ENCODE peak calls at places on chromosomes 4 and X, in seven cellular contexts. F is osteocyte, U is left ventricle myocardium inferior, T is endothelial cell, M is spleen, Y is body of pancreas, K is astrocyte. N is an unnamed sample.

GRCh38 chr4:174435981-174436776 is 86.1 kb downstream of the HPGD start:
- DNase-seq in F (no peak), U (no peak), T (no peak), M (no peak), Y (no peak), K (no peak), N (no peak)

GRCh38 chr4:7381221-7381889 is 53.4 kb downstream of the PSAPL1 start:
- DNase-seq in F (no peak), U (peak), T (no peak), M (peak), Y (no peak), K (no peak), N (no peak)

GRCh38 chr4:158710814-158711213 is 12.4 kb downstream of the PPID start:
- DNase-seq in F (no peak), U (no peak), T (no peak), M (no peak), Y (no peak), K (peak), N (no peak)

GRCh38 chr4:42843694-42844093 is 48.8 kb upstream of the GRXCR1 start:
- DNase-seq in F (no peak), U (no peak), T (no peak), M (no peak), Y (no peak), K (no peak), N (no peak)

GRCh38 chrX:136762820-136763452 is 17.8 kb downstream of the ARHGEF6 start:
- DNase-seq in F (no peak), U (no peak), T (no peak), M (no peak), Y (no peak), K (no peak), N (no peak)

GRCh38 chrX:70525733-70526132 is 81.1 kb downstream of the DLG3 start:
- DNase-seq in F (no peak), U (no peak), T (no peak), M (no peak), Y (peak), K (no peak), N (peak)

GRCh38 chr4:110483516-110483915 is 7.6 kb downstream of the ENPEP start:
- DNase-seq in F (no peak), U (no peak), T (no peak), M (no peak), Y (no peak), K (peak), N (no peak)

GRCh38 chr4:167715176-167715575 is 377.2 kb upstream of the ANXA10 start:
- DNase-seq in F (no peak), U (no peak), T (no peak), M (no peak), Y (no peak), K (peak), N (no peak)

GRCh38 chrX:143635915-143636314 is at the start of gene SLITRK4:
- DNase-seq in F (no peak), U (no peak), T (peak), M (no peak), Y (peak), K (no peak), N (no peak)

GRCh38 chrX:48770296-48770695 is 8.7 kb downstream of the GLOD5 start:
- DNase-seq in F (no peak), U (no peak), T (no peak), M (no peak), Y (no peak), K (no peak), N (no peak)

GRCh38 chr4:1105662-1106061 is 7.7 kb downstream of the RNF212 start:
- DNase-seq in F (peak), U (no peak), T (no peak), M (no peak), Y (no peak), K (no peak), N (no peak)

GRCh38 chrX:926070-926469 is 286.4 kb downstream of the CRLF2 start:
- DNase-seq in F (peak), U (no peak), T (no peak), M (no peak), Y (no peak), K (no peak), N (no peak)

GRCh38 chr4:177484613-177485021 is 42.4 kb upstream of the AGA start:
- DNase-seq in F (no peak), U (no peak), T (no peak), M (no peak), Y (no peak), K (peak), N (peak)

GRCh38 chr4:80322716-80323115 is 12.8 kb upstream of the CFAP299 start:
- DNase-seq in F (no peak), U (no peak), T (no peak), M (no peak), Y (no peak), K (peak), N (peak)

GRCh38 chr4:37652747-37653527 is 33.2 kb downstream of the RELL1 start:
- DNase-seq in F (no peak), U (no peak), T (no peak), M (no peak), Y (no peak), K (no peak), N (no peak)

GRCh38 chr4:115332078-115332477 is 218.7 kb upstream of the NDST4 start:
- DNase-seq in F (no peak), U (no peak), T (no peak), M (no peak), Y (no peak), K (no peak), N (no peak)

GRCh38 chr4:6200922-6201362 is 593 bp upstream of the JAKMIP1 start:
- DNase-seq in F (no peak), U (no peak), T (no peak), M (no peak), Y (no peak), K (no peak), N (no peak)

GRCh38 chrX:128800138-128800537 is 723.2 kb downstream of the SMARCA1 start:
- DNase-seq in F (no peak), U (no peak), T (no peak), M (no peak), Y (no peak), K (no peak), N (no peak)

GRCh38 chr4:128574706-128575105 is 234.8 kb upstream of the JADE1 start:
- DNase-seq in F (no peak), U (peak), T (peak), M (peak), Y (peak), K (peak), N (peak)

GRCh38 chrX:52979568-52979967 is 21.2 kb upstream of the FAM156A start:
- DNase-seq in F (no peak), U (no peak), T (no peak), M (no peak), Y (peak), K (no peak), N (no peak)

GRCh38 chr4:94202769-94203168 is 4.9 kb upstream of the SMARCAD1 start:
- DNase-seq in F (no peak), U (no peak), T (no peak), M (no peak), Y (no peak), K (no peak), N (no peak)

GRCh38 chr4:130068072-130068471 is 972.1 kb downstream of the C4orf33 start:
- DNase-seq in F (no peak), U (no peak), T (no peak), M (no peak), Y (no peak), K (no peak), N (no peak)

GRCh38 chr4:83110222-83110945 is 4.1 kb downstream of the PLAC8 start:
- DNase-seq in F (peak), U (peak), T (peak), M (peak), Y (peak), K (peak), N (peak)

GRCh38 chrX:135625995-135626394 is 87.4 kb upstream of the CT45A1 start:
- DNase-seq in F (no peak), U (no peak), T (peak), M (no peak), Y (no peak), K (no peak), N (peak)

GRCh38 chr4:174334628-174335027 is 50.9 kb downstream of the CEP44 start:
- DNase-seq in F (no peak), U (no peak), T (no peak), M (no peak), Y (no peak), K (no peak), N (no peak)

GRCh38 chr4:82523179-82523578 is 38.6 kb downstream of the TMEM150C start:
- DNase-seq in F (no peak), U (no peak), T (no peak), M (no peak), Y (no peak), K (no peak), N (no peak)

GRCh38 chr4:3303840-3304715 is 11.3 kb downstream of the RGS12 start:
- DNase-seq in F (no peak), U (no peak), T (no peak), M (peak), Y (peak), K (no peak), N (no peak)

GRCh38 chr4:90181644-90182043 is 54.5 kb downstream of the CCSER1 start:
- DNase-seq in F (no peak), U (no peak), T (no peak), M (no peak), Y (no peak), K (no peak), N (no peak)

GRCh38 chr4:76449362-76449767 is 14.3 kb downstream of the SHROOM3 start:
- DNase-seq in F (no peak), U (no peak), T (no peak), M (no peak), Y (no peak), K (peak), N (no peak)

GRCh38 chr4:111283066-111283677 is 660.3 kb upstream of the PITX2 start:
- DNase-seq in F (peak), U (peak), T (peak), M (no peak), Y (peak), K (peak), N (peak)

GRCh38 chr4:113781439-113782040 is 20.0 kb upstream of the CAMK2D start:
- DNase-seq in F (no peak), U (no peak), T (no peak), M (no peak), Y (no peak), K (no peak), N (no peak)

GRCh38 chr4:52984469-52984868 is 122.4 kb downstream of the RASL11B start:
- DNase-seq in F (no peak), U (no peak), T (no peak), M (no peak), Y (no peak), K (peak), N (no peak)

GRCh38 chrX:100946521-100946920 is 17.8 kb upstream of the XKRX start:
- DNase-seq in F (no peak), U (no peak), T (no peak), M (no peak), Y (no peak), K (peak), N (no peak)

GRCh38 chrX:152817082-152817744 is 13.3 kb downstream of the CETN2 start:
- DNase-seq in F (no peak), U (no peak), T (peak), M (no peak), Y (peak), K (peak), N (peak)

GRCh38 chr4:78800965-78801364 is 24.8 kb downstream of the BMP2K start:
- DNase-seq in F (no peak), U (no peak), T (no peak), M (no peak), Y (no peak), K (no peak), N (no peak)

GRCh38 chr4:170242471-170242870 is 152.7 kb upstream of the AADAT start:
- DNase-seq in F (no peak), U (no peak), T (no peak), M (no peak), Y (no peak), K (peak), N (no peak)

GRCh38 chr4:180913750-180914149 is 1329.5 kb upstream of the TENM3 start:
- DNase-seq in F (no peak), U (no peak), T (no peak), M (no peak), Y (no peak), K (peak), N (no peak)

GRCh38 chr4:180909279-180909678 is 1333.9 kb upstream of the TENM3 start:
- DNase-seq in F (no peak), U (no peak), T (no peak), M (no peak), Y (no peak), K (no peak), N (no peak)
- TF ChIP-seq CTCF in F (no peak), U (no peak), T (peak), M (no peak), Y (no peak), K (peak), N (no peak)

DNA sequence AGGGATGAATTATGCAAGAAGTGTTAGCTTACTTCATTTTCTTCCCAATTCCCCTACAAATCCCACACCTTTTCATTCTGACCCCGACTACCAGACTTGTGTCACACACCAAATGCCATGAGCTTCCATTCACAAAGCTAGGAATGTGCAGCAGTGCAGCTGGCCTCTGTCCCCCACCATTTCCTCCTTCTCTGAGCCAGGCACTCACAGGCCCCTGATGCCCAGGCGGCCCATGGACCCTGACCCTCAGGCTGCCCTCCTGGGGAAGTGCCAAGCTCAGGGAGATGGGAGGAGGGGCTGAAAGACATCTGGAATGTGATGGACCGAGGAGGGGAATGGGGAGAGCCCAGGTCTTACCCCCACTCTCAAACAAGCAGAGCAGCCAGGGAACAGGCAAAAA is 67.0 kb upstream of the BCOR start:
- DNase-seq in F (no peak), U (no peak), T (no peak), M (peak), Y (no peak), K (no peak), N (no peak)
- TF ChIP-seq CTCF in F (no peak), U (no peak), T (no peak), M (no peak), Y (no peak), K (no peak), N (no peak)

DNA sequence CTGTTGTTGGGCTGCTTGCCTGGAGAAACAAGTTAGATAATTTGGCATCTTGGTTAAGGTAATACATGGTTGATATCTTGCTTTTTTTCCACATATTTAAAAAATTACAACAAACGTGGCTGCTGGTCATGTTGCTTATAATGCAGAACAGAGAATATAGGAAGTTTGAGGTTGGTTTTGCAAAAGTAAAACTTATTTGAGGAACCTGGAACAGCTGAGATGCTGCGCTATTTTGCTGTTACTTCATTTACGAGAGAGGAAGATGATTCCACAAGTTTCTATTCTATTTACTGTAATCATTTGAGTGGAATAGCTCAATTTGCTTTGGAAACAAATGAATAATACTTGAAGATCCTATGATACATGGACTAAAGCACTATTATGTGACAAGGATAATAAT is 118.9 kb downstream of the TMA16 start:
- DNase-seq in F (no peak), U (no peak), T (no peak), M (no peak), Y (no peak), K (no peak), N (no peak)
- TF ChIP-seq CTCF in F (no peak), U (no peak), T (no peak), M (no peak), Y (no peak), K (no peak), N (no peak)

GRCh38 chr4:162954976-162955375 is 211.7 kb downstream of the NAF1 start:
- DNase-seq in F (no peak), U (no peak), T (no peak), M (no peak), Y (no peak), K (no peak), N (no peak)

GRCh38 chr4:162957521-162958143 is 209.1 kb downstream of the NAF1 start:
- DNase-seq in F (no peak), U (no peak), T (no peak), M (no peak), Y (no peak), K (no peak), N (no peak)

DNA sequence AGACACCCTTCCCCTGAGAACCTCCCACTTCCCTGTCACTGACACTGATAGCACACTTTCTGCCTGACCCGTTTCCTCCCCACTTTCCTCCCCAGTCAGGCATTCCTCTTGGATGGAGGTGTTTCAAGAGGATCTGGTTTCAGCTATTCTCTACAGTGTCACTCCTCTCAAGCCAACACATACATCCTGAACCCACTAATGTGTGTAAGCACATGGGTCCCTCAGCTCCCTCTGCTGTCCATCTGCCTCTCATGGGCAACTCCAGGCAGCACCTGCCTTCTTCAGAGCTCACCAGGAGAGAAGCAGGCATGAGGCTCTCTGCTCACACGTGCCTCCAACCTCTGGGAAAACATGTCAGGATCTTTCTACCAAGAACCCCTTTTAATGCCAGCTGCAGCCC is 207.6 kb downstream of the NAF1 start:
- DNase-seq in F (no peak), U (no peak), T (no peak), M (no peak), Y (no peak), K (no peak), N (peak)
- TF ChIP-seq CTCF in F (no peak), U (peak), T (no peak), M (no peak), Y (no peak), K (no peak), N (no peak)

DNA sequence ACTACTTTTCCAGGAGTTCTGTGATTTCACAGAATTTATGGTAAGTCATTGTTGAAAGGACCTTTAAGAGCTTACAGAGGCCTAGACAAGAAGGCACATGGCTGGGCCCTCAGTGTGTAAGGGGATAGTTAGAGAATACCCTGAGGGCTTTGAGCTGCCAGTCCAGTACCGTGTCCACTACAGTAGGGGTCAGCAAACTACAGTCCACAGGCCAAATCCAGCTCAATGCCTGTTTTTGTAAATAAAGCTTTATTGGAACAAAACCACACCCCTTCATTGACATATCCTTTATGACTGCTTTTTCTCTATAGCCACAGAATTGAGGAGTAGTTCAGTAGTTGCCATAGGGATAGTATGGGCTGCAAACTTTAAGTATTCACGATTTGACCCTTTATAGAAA is 176.2 kb downstream of the MID1 start:
- DNase-seq in F (no peak), U (no peak), T (peak), M (no peak), Y (no peak), K (no peak), N (no peak)
- TF ChIP-seq CTCF in F (peak), U (peak), T (no peak), M (no peak), Y (no peak), K (no peak), N (no peak)

GRCh38 chr4:41258783-41259182 is 2.1 kb downstream of the UCHL1 start:
- DNase-seq in F (no peak), U (no peak), T (peak), M (no peak), Y (no peak), K (peak), N (peak)
- TF ChIP-seq CTCF in F (peak), U (peak), T (no peak), M (no peak), Y (peak), K (peak), N (peak)

GRCh38 chr4:86449746-86450145 is 89.9 kb upstream of the MAPK10 start:
- DNase-seq in F (no peak), U (no peak), T (no peak), M (no peak), Y (no peak), K (no peak), N (no peak)
- TF ChIP-seq CTCF in F (no peak), U (no peak), T (no peak), M (no peak), Y (no peak), K (no peak), N (no peak)

DNA sequence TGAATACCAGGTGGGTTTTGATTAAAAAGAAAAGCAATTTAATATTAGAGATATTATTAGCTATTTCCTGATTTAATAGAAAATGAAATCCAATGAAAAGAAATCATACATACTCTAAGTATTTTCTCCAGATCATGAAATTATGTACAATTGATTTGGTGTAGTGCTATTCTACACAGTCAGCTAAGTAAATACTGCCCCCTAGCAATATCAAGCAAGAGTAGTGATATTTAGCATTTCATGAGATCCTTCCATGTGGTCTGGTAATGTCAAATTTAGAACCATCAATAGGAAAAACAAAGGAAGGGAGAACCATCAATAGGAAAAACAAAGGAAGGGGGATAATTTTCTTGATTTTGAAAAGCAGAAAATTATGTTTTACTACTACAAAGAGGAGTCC is 114.6 kb downstream of the TBCK start:
- DNase-seq in F (no peak), U (no peak), T (no peak), M (no peak), Y (no peak), K (no peak), N (no peak)
- TF ChIP-seq CTCF in F (peak), U (peak), T (peak), M (no peak), Y (peak), K (peak), N (no peak)

GRCh38 chrX:19795289-19795688 is 92.1 kb downstream of the SH3KBP1 start:
- DNase-seq in F (no peak), U (no peak), T (no peak), M (no peak), Y (no peak), K (no peak), N (no peak)

GRCh38 chrX:19799319-19800182 is 87.8 kb downstream of the SH3KBP1 start:
- DNase-seq in F (peak), U (no peak), T (no peak), M (no peak), Y (no peak), K (peak), N (no peak)

GRCh38 chrX:19794690-19795089 is 92.7 kb downstream of the SH3KBP1 start:
- DNase-seq in F (no peak), U (no peak), T (no peak), M (no peak), Y (no peak), K (no peak), N (no peak)

GRCh38 chrX:19800821-19801220 is 86.6 kb downstream of the SH3KBP1 start:
- DNase-seq in F (peak), U (no peak), T (no peak), M (no peak), Y (no peak), K (no peak), N (no peak)

DNA sequence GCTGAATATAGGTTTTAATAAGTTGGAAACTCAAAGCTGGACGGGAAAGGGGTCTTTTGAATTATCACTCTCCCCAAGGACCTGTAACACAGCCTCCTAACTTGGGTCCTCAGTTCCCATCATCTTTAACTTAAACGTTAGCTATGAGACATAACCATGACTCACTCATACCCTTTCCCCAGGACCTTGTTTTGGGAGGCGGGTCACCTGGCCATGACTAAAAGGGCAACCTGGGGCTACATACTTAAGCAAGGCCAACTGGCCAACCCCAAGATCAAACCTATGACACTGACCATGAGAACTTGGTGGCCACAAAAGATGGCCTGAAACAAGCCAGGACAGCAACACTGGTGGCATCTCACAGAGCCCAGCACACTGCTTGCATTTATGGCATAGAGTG is 89.0 kb downstream of the SH3KBP1 start:
- DNase-seq in F (peak), U (no peak), T (no peak), M (no peak), Y (no peak), K (no peak), N (no peak)
- TF ChIP-seq CTCF in F (no peak), U (no peak), T (no peak), M (no peak), Y (no peak), K (no peak), N (no peak)

N was measured in Calu3.